ENCODE peak calls at places on chromosome 14, in seven cellular contexts. One of them, this sample, is unnamed.

GRCh38 chr14:32197919-32198318 is 3.9 kb upstream of the RNU6-7 start:
- DNase-seq in CD4-positive, alpha-beta T cell: no peak
- DNase-seq in thoracic aorta: no peak
- DNase-seq in breast epithelium: no peak
- DNase-seq in astrocyte: no peak
- DNase-seq in WERI-Rb-1: no peak
- DNase-seq in stomach: no peak
- DNase-seq in this sample: no peak

GRCh38 chr14:94051115-94051514 is 25.0 kb downstream of the OTUB2 start:
- DNase-seq in astrocyte: peak; percentile 44
- DNase-seq in WERI-Rb-1: peak; percentile 54
- DNase-seq in CD4-positive, alpha-beta T cell: no peak
- DNase-seq in thoracic aorta: no peak
- DNase-seq in breast epithelium: peak; percentile 50
- DNase-seq in stomach: peak; percentile 45
- DNase-seq in this sample: peak; percentile 65

GRCh38 chr14:69775012-69775411 is 8.1 kb downstream of the SRSF5 start:
- DNase-seq in astrocyte: no peak
- DNase-seq in stomach: no peak
- DNase-seq in CD4-positive, alpha-beta T cell: no peak
- DNase-seq in breast epithelium: no peak
- DNase-seq in WERI-Rb-1: no peak
- DNase-seq in thoracic aorta: no peak
- DNase-seq in this sample: no peak

GRCh38 chr14:71554323-71554722 is 377.9 kb upstream of the RGS6 start:
- DNase-seq in stomach: no peak
- DNase-seq in thoracic aorta: no peak
- DNase-seq in astrocyte: no peak
- DNase-seq in CD4-positive, alpha-beta T cell: no peak
- DNase-seq in WERI-Rb-1: no peak
- DNase-seq in breast epithelium: no peak
- DNase-seq in this sample: no peak

GRCh38 chr14:61754627-61755381 is 7.4 kb upstream of the SNAPC1 start:
- DNase-seq in stomach: no peak
- DNase-seq in CD4-positive, alpha-beta T cell: no peak
- DNase-seq in astrocyte: peak; percentile 25
- DNase-seq in WERI-Rb-1: no peak
- DNase-seq in breast epithelium: no peak
- DNase-seq in thoracic aorta: no peak
- DNase-seq in this sample: no peak

GRCh38 chr14:71290960-71291466 is 383.8 kb downstream of the PCNX1 start:
- DNase-seq in breast epithelium: no peak
- DNase-seq in astrocyte: peak; percentile 91
- DNase-seq in thoracic aorta: no peak
- DNase-seq in WERI-Rb-1: no peak
- DNase-seq in CD4-positive, alpha-beta T cell: no peak
- DNase-seq in stomach: no peak
- DNase-seq in this sample: no peak

GRCh38 chr14:61749264-61749663 is 13.0 kb upstream of the SNAPC1 start:
- DNase-seq in CD4-positive, alpha-beta T cell: no peak
- DNase-seq in astrocyte: no peak
- DNase-seq in thoracic aorta: no peak
- DNase-seq in stomach: no peak
- DNase-seq in WERI-Rb-1: no peak
- DNase-seq in breast epithelium: no peak
- DNase-seq in this sample: no peak

GRCh38 chr14:22748691-22749090 is 17.8 kb upstream of the OXA1L start:
- DNase-seq in astrocyte: no peak
- DNase-seq in thoracic aorta: no peak
- DNase-seq in CD4-positive, alpha-beta T cell: no peak
- DNase-seq in stomach: no peak
- DNase-seq in breast epithelium: no peak
- DNase-seq in WERI-Rb-1: no peak
- DNase-seq in this sample: no peak

GRCh38 chr14:79011091-79011919 is 841.1 kb downstream of the NRXN3 start:
- DNase-seq in thoracic aorta: no peak
- DNase-seq in CD4-positive, alpha-beta T cell: no peak
- DNase-seq in WERI-Rb-1: peak; percentile 11
- DNase-seq in astrocyte: peak; percentile 62
- DNase-seq in breast epithelium: no peak
- DNase-seq in stomach: no peak
- DNase-seq in this sample: no peak

GRCh38 chr14:66476964-66477363 is 9.2 kb upstream of the CCDC196 start:
- DNase-seq in stomach: no peak
- DNase-seq in astrocyte: peak; percentile 16
- DNase-seq in breast epithelium: no peak
- DNase-seq in WERI-Rb-1: no peak
- DNase-seq in CD4-positive, alpha-beta T cell: no peak
- DNase-seq in thoracic aorta: no peak
- DNase-seq in this sample: no peak

GRCh38 chr14:21734457-21735074 is 60.9 kb upstream of the OR4E1 start:
- DNase-seq in stomach: no peak
- DNase-seq in WERI-Rb-1: peak; percentile 11
- DNase-seq in astrocyte: no peak
- DNase-seq in CD4-positive, alpha-beta T cell: no peak
- DNase-seq in thoracic aorta: no peak
- DNase-seq in breast epithelium: no peak
- DNase-seq in this sample: no peak

GRCh38 chr14:101791919-101792572 is 30.5 kb downstream of the PPP2R5C start:
- DNase-seq in thoracic aorta: no peak
- DNase-seq in astrocyte: peak; percentile 53
- DNase-seq in stomach: no peak
- DNase-seq in breast epithelium: no peak
- DNase-seq in CD4-positive, alpha-beta T cell: no peak
- DNase-seq in WERI-Rb-1: no peak
- DNase-seq in this sample: no peak

GRCh38 chr14:98964171-98964570 is 307.8 kb downstream of the BCL11B start:
- DNase-seq in astrocyte: no peak
- DNase-seq in CD4-positive, alpha-beta T cell: no peak
- DNase-seq in WERI-Rb-1: no peak
- DNase-seq in thoracic aorta: no peak
- DNase-seq in breast epithelium: no peak
- DNase-seq in stomach: no peak
- DNase-seq in this sample: no peak

GRCh38 chr14:30223385-30223785 is 295.7 kb upstream of the PRKD1 start:
- DNase-seq in astrocyte: peak; percentile 91
- DNase-seq in WERI-Rb-1: no peak
- DNase-seq in thoracic aorta: peak; percentile 44
- DNase-seq in breast epithelium: peak; percentile 61
- DNase-seq in stomach: peak; percentile 90
- DNase-seq in CD4-positive, alpha-beta T cell: no peak
- DNase-seq in this sample: no peak
- H3K27ac ChIP-seq in astrocyte: no peak overlapping the region
- H3K27ac ChIP-seq in WERI-Rb-1: no peak overlapping the region
- H3K27ac ChIP-seq in thoracic aorta: peak overlapping the region; percentile 91
- H3K27ac ChIP-seq in breast epithelium: peak overlapping the region; percentile 87
- H3K27ac ChIP-seq in stomach: no peak overlapping the region
- H3K27ac ChIP-seq in CD4-positive, alpha-beta T cell: no peak overlapping the region
- H3K27ac ChIP-seq in this sample: no peak overlapping the region

GRCh38 chr14:68283378-68284123 is 464.0 kb downstream of the RAD51B start:
- DNase-seq in astrocyte: no peak
- DNase-seq in CD4-positive, alpha-beta T cell: peak; percentile 65
- DNase-seq in thoracic aorta: no peak
- DNase-seq in WERI-Rb-1: no peak
- DNase-seq in breast epithelium: no peak
- DNase-seq in stomach: no peak
- DNase-seq in this sample: no peak
- H3K27ac ChIP-seq in astrocyte: no peak overlapping the region
- H3K27ac ChIP-seq in CD4-positive, alpha-beta T cell: peak overlapping the region; percentile 76
- H3K27ac ChIP-seq in thoracic aorta: no peak overlapping the region
- H3K27ac ChIP-seq in WERI-Rb-1: no peak overlapping the region
- H3K27ac ChIP-seq in breast epithelium: peak overlapping the region; percentile 27
- H3K27ac ChIP-seq in stomach: peak overlapping the region; percentile 3
- H3K27ac ChIP-seq in this sample: no peak overlapping the region

GRCh38 chr14:64419003-64419402 is 30.9 kb downstream of the MTHFD1 start:
- DNase-seq in thoracic aorta: no peak
- DNase-seq in CD4-positive, alpha-beta T cell: no peak
- DNase-seq in astrocyte: no peak
- DNase-seq in WERI-Rb-1: peak; percentile 58
- DNase-seq in breast epithelium: no peak
- DNase-seq in stomach: no peak
- DNase-seq in this sample: no peak

GRCh38 chr14:64422006-64422405 is 33.9 kb downstream of the MTHFD1 start:
- DNase-seq in breast epithelium: no peak
- DNase-seq in astrocyte: no peak
- DNase-seq in WERI-Rb-1: no peak
- DNase-seq in thoracic aorta: no peak
- DNase-seq in CD4-positive, alpha-beta T cell: no peak
- DNase-seq in stomach: no peak
- DNase-seq in this sample: no peak

GRCh38 chr14:64423987-64424386 is 35.8 kb downstream of the MTHFD1 start:
- DNase-seq in CD4-positive, alpha-beta T cell: no peak
- DNase-seq in WERI-Rb-1: no peak
- DNase-seq in astrocyte: peak; percentile 78
- DNase-seq in breast epithelium: no peak
- DNase-seq in thoracic aorta: no peak
- DNase-seq in stomach: no peak
- DNase-seq in this sample: no peak

GRCh38 chr14:64421166-64421565 is 33.0 kb downstream of the MTHFD1 start:
- DNase-seq in stomach: no peak
- DNase-seq in astrocyte: peak; percentile 84
- DNase-seq in CD4-positive, alpha-beta T cell: no peak
- DNase-seq in WERI-Rb-1: no peak
- DNase-seq in breast epithelium: no peak
- DNase-seq in thoracic aorta: no peak
- DNase-seq in this sample: no peak

GRCh38 chr14:64422753-64423152 is 34.6 kb downstream of the MTHFD1 start:
- DNase-seq in WERI-Rb-1: no peak
- DNase-seq in CD4-positive, alpha-beta T cell: no peak
- DNase-seq in breast epithelium: no peak
- DNase-seq in thoracic aorta: no peak
- DNase-seq in stomach: no peak
- DNase-seq in astrocyte: peak; percentile 42
- DNase-seq in this sample: no peak
- H3K27ac ChIP-seq in WERI-Rb-1: no peak overlapping the region
- H3K27ac ChIP-seq in CD4-positive, alpha-beta T cell: no peak overlapping the region
- H3K27ac ChIP-seq in breast epithelium: no peak overlapping the region
- H3K27ac ChIP-seq in thoracic aorta: no peak overlapping the region
- H3K27ac ChIP-seq in stomach: no peak overlapping the region
- H3K27ac ChIP-seq in astrocyte: peak overlapping the region; percentile 22
- H3K27ac ChIP-seq in this sample: no peak overlapping the region

GRCh38 chr14:36383674-36384421 is 63.4 kb upstream of the MBIP start:
- DNase-seq in WERI-Rb-1: no peak
- DNase-seq in breast epithelium: no peak
- DNase-seq in CD4-positive, alpha-beta T cell: no peak
- DNase-seq in stomach: no peak
- DNase-seq in thoracic aorta: peak; percentile 44
- DNase-seq in astrocyte: no peak
- DNase-seq in this sample: peak; percentile 59
- H3K27ac ChIP-seq in WERI-Rb-1: no peak overlapping the region
- H3K27ac ChIP-seq in breast epithelium: peak overlapping the region; percentile 52
- H3K27ac ChIP-seq in CD4-positive, alpha-beta T cell: no peak overlapping the region
- H3K27ac ChIP-seq in stomach: no peak overlapping the region
- H3K27ac ChIP-seq in thoracic aorta: peak overlapping the region; percentile 81
- H3K27ac ChIP-seq in astrocyte: no peak overlapping the region
- H3K27ac ChIP-seq in this sample: peak overlapping the region; percentile 4

DNA sequence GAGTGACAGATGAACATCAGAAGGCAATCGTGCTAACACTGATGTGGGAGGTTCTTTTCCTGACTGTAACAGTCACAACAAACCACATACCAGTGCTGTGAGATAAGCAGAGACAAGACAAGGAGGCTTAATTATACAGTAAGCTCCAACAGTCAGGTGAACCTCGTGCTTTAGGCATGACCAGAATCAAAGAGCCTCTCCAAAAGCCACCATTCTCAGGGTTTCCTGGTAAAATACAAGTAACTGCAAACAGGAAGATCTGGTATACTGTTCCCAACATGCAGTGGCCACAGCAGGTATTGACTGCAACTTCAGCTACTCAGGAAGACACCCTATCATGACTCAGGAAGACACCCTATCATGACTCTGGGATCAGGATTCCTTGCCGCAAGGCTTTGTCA is 47.3 kb upstream of the GTF2A1 start:
- DNase-seq in thoracic aorta: no peak
- DNase-seq in CD4-positive, alpha-beta T cell: no peak
- DNase-seq in WERI-Rb-1: no peak
- DNase-seq in stomach: no peak
- DNase-seq in breast epithelium: no peak
- DNase-seq in astrocyte: no peak
- DNase-seq in this sample: no peak
- H3K27ac ChIP-seq in thoracic aorta: no peak overlapping the region
- H3K27ac ChIP-seq in CD4-positive, alpha-beta T cell: no peak overlapping the region
- H3K27ac ChIP-seq in WERI-Rb-1: no peak overlapping the region
- H3K27ac ChIP-seq in stomach: no peak overlapping the region
- H3K27ac ChIP-seq in breast epithelium: no peak overlapping the region
- H3K27ac ChIP-seq in astrocyte: no peak overlapping the region
- H3K27ac ChIP-seq in this sample: no peak overlapping the region